ENCODE peak calls at places on chromosomes 12 and 14, in four cellular contexts. P, V, S and C are unnamed samples.

GRCh38 chr12:64293654-64294364 is 71.7 kb upstream of the KICS2 start:
- DNase-seq in P (no peak), V (no peak), S (no peak), C (no peak)

GRCh38 chr14:50402965-50403364 is 6.3 kb upstream of the CDKL1 start:
- DNase-seq in P (peak; percentile 42), V (no peak), S (no peak), C (no peak)

GRCh38 chr14:94548999-94549985 is 11.9 kb upstream of the SERPINA4 start:
- DNase-seq in P (peak; percentile 21), V (peak; percentile 13), S (peak; percentile 92), C (no peak)

GRCh38 chr14:36657409-36658090 is 4.1 kb upstream of the PAX9 start:
- DNase-seq in P (no peak), V (no peak), S (peak; percentile 58), C (no peak)

GRCh38 chr12:108608616-108609015 is 10.7 kb upstream of the TMEM119 start:
- DNase-seq in P (no peak), V (no peak), S (no peak), C (no peak)

GRCh38 chr12:51820721-51821422 is 27.6 kb downstream of the FIGNL2 start:
- DNase-seq in P (no peak), V (no peak), S (peak; percentile 84), C (no peak)

GRCh38 chr12:2691001-2691339 is 103.8 kb upstream of the FKBP4 start:
- DNase-seq in P (no peak), V (no peak), S (peak; percentile 72), C (no peak)

GRCh38 chr14:63605041-63605532 is 36.6 kb downstream of the WDR89 start:
- DNase-seq in P (peak; percentile 37), V (no peak), S (no peak), C (no peak)

GRCh38 chr12:128259556-128260070 is 7.4 kb upstream of the TMEM132C start:
- DNase-seq in P (no peak), V (peak; percentile 9), S (no peak), C (no peak)

GRCh38 chr12:32240210-32240609 is 133.6 kb downstream of the BICD1 start:
- DNase-seq in P (no peak), V (no peak), S (no peak), C (no peak)

GRCh38 chr12:121175383-121176119 is 34.4 kb upstream of the P2RX4 start:
- DNase-seq in P (no peak), V (no peak), S (no peak), C (no peak)

GRCh38 chr12:48999371-49000131 is at the start of gene DDN:
- DNase-seq in P (no peak), V (no peak), S (no peak), C (no peak)

GRCh38 chr12:59929091-59929490 is 333.3 kb downstream of the SLC16A7 start:
- DNase-seq in P (peak; percentile 95), V (peak; percentile 50), S (no peak), C (peak; percentile 25)

GRCh38 chr14:91919814-91920213 is 27.7 kb downstream of the FBLN5 start:
- DNase-seq in P (no peak), V (no peak), S (no peak), C (no peak)

GRCh38 chr12:51937941-51938340 is 13.6 kb upstream of the ACVR1B start:
- DNase-seq in P (no peak), V (no peak), S (no peak), C (no peak)

GRCh38 chr14:88195676-88196075 is 127.4 kb downstream of the KCNK10 start:
- DNase-seq in P (no peak), V (no peak), S (peak; percentile 28), C (no peak)

GRCh38 chr12:92297932-92298681 is 152.5 kb upstream of the BTG1 start:
- DNase-seq in P (peak; percentile 5), V (peak; percentile 62), S (no peak), C (peak; percentile 67)